ENCODE peak calls at places on chromosomes 12 and 14, in eight cellular contexts. One of them, this sample, is unnamed.

GRCh38 chr14:49134940-49135339 is 451.2 kb downstream of the RPS29 start:
- DNase-seq in GM23338: peak
- DNase-seq in activated B cell treated with CpG ODN at 0.5 μM for 24 hours: no peak
- DNase-seq in hepatocyte: no peak
- DNase-seq in neural crest cell: no peak
- DNase-seq in glutamatergic neuron: no peak
- DNase-seq in fibroblast of lung: no peak
- DNase-seq in WERI-Rb-1: peak
- DNase-seq in this sample: no peak

GRCh38 chr12:76029982-76030377 is 1.6 kb downstream of the PHLDA1 start:
- DNase-seq in fibroblast of lung: peak
- DNase-seq in hepatocyte: peak
- DNase-seq in activated B cell treated with CpG ODN at 0.5 μM for 24 hours: peak
- DNase-seq in WERI-Rb-1: no peak
- DNase-seq in neural crest cell: no peak
- DNase-seq in GM23338: peak
- DNase-seq in glutamatergic neuron: peak
- DNase-seq in this sample: peak

GRCh38 chr12:128076188-128076587 is 190.8 kb upstream of the TMEM132C start:
- DNase-seq in GM23338: no peak
- DNase-seq in activated B cell treated with CpG ODN at 0.5 μM for 24 hours: no peak
- DNase-seq in fibroblast of lung: peak
- DNase-seq in glutamatergic neuron: no peak
- DNase-seq in WERI-Rb-1: no peak
- DNase-seq in neural crest cell: no peak
- DNase-seq in hepatocyte: peak
- DNase-seq in this sample: no peak

GRCh38 chr12:121061831-121062230 is 22.8 kb upstream of the OASL start:
- DNase-seq in hepatocyte: no peak
- DNase-seq in fibroblast of lung: no peak
- DNase-seq in glutamatergic neuron: no peak
- DNase-seq in GM23338: no peak
- DNase-seq in neural crest cell: no peak
- DNase-seq in WERI-Rb-1: no peak
- DNase-seq in activated B cell treated with CpG ODN at 0.5 μM for 24 hours: no peak
- DNase-seq in this sample: no peak

GRCh38 chr14:89340782-89341181 is 76.3 kb downstream of the FOXN3 start:
- DNase-seq in glutamatergic neuron: no peak
- DNase-seq in WERI-Rb-1: no peak
- DNase-seq in hepatocyte: no peak
- DNase-seq in GM23338: no peak
- DNase-seq in neural crest cell: no peak
- DNase-seq in fibroblast of lung: no peak
- DNase-seq in activated B cell treated with CpG ODN at 0.5 μM for 24 hours: no peak
- DNase-seq in this sample: no peak

GRCh38 chr12:72925716-72926115 is 653.5 kb downstream of the TRHDE start:
- DNase-seq in activated B cell treated with CpG ODN at 0.5 μM for 24 hours: no peak
- DNase-seq in WERI-Rb-1: no peak
- DNase-seq in neural crest cell: no peak
- DNase-seq in GM23338: no peak
- DNase-seq in hepatocyte: no peak
- DNase-seq in glutamatergic neuron: no peak
- DNase-seq in fibroblast of lung: no peak
- DNase-seq in this sample: no peak

GRCh38 chr14:55107766-55108554 is 21.1 kb upstream of the LGALS3 start:
- DNase-seq in activated B cell treated with CpG ODN at 0.5 μM for 24 hours: no peak
- DNase-seq in hepatocyte: peak
- DNase-seq in glutamatergic neuron: peak
- DNase-seq in neural crest cell: no peak
- DNase-seq in fibroblast of lung: peak
- DNase-seq in WERI-Rb-1: no peak
- DNase-seq in GM23338: no peak
- DNase-seq in this sample: no peak

GRCh38 chr14:93543766-93544165 is 113.0 kb downstream of the UNC79 start:
- DNase-seq in activated B cell treated with CpG ODN at 0.5 μM for 24 hours: no peak
- DNase-seq in neural crest cell: no peak
- DNase-seq in GM23338: peak
- DNase-seq in WERI-Rb-1: no peak
- DNase-seq in fibroblast of lung: peak
- DNase-seq in hepatocyte: peak
- DNase-seq in glutamatergic neuron: no peak
- DNase-seq in this sample: no peak

GRCh38 chr12:80271770-80272169 is 172.3 kb upstream of the PTPRQ start:
- DNase-seq in neural crest cell: no peak
- DNase-seq in glutamatergic neuron: no peak
- DNase-seq in WERI-Rb-1: no peak
- DNase-seq in fibroblast of lung: peak
- DNase-seq in activated B cell treated with CpG ODN at 0.5 μM for 24 hours: no peak
- DNase-seq in GM23338: no peak
- DNase-seq in hepatocyte: no peak
- DNase-seq in this sample: no peak

GRCh38 chr14:23129759-23130316 is 10.8 kb upstream of the CEBPE start:
- DNase-seq in neural crest cell: no peak
- DNase-seq in GM23338: no peak
- DNase-seq in glutamatergic neuron: no peak
- DNase-seq in activated B cell treated with CpG ODN at 0.5 μM for 24 hours: no peak
- DNase-seq in hepatocyte: no peak
- DNase-seq in fibroblast of lung: no peak
- DNase-seq in WERI-Rb-1: no peak
- DNase-seq in this sample: no peak

GRCh38 chr14:73736842-73737241 is 22.7 kb upstream of the PNMA1 start:
- DNase-seq in activated B cell treated with CpG ODN at 0.5 μM for 24 hours: no peak
- DNase-seq in hepatocyte: peak
- DNase-seq in WERI-Rb-1: no peak
- DNase-seq in glutamatergic neuron: no peak
- DNase-seq in fibroblast of lung: no peak
- DNase-seq in GM23338: no peak
- DNase-seq in neural crest cell: no peak
- DNase-seq in this sample: no peak
- TF ChIP-seq CTCF in activated B cell treated with CpG ODN at 0.5 μM for 24 hours: no peak
- TF ChIP-seq CTCF in hepatocyte: no peak
- TF ChIP-seq CTCF in WERI-Rb-1: no peak
- TF ChIP-seq CTCF in glutamatergic neuron: no peak
- TF ChIP-seq CTCF in fibroblast of lung: no peak
- TF ChIP-seq CTCF in GM23338: no peak
- TF ChIP-seq CTCF in neural crest cell: no peak
- TF ChIP-seq CTCF in this sample: no peak

DNA sequence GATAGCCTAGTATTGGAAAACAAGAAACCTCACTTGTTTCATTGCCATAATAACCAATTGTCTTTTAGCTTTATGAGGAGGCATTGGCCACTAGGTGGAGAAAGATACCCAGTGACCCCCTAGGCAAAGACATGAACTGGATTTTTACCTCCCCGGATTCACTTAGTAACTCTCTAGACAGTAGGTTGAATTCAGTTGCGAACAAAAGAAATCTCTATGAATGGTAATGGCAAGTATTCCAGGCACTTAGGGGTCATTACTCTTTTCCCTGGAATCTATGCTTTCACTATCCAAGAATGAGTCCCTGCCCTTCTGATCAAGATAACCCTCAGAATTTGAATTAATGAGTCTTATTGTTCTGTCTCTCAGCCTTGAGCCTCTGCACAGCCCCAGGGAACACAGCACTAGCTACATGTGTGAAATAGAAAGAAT is 29.5 kb upstream of the RHOJ start:
- DNase-seq in neural crest cell: peak
- DNase-seq in WERI-Rb-1: peak
- DNase-seq in activated B cell treated with CpG ODN at 0.5 μM for 24 hours: no peak
- DNase-seq in fibroblast of lung: peak
- DNase-seq in GM23338: peak
- DNase-seq in glutamatergic neuron: no peak
- DNase-seq in hepatocyte: peak
- DNase-seq in this sample: peak
- TF ChIP-seq CTCF in neural crest cell: peak
- TF ChIP-seq CTCF in WERI-Rb-1: peak
- TF ChIP-seq CTCF in activated B cell treated with CpG ODN at 0.5 μM for 24 hours: no peak
- TF ChIP-seq CTCF in fibroblast of lung: peak
- TF ChIP-seq CTCF in GM23338: peak
- TF ChIP-seq CTCF in glutamatergic neuron: peak
- TF ChIP-seq CTCF in hepatocyte: peak
- TF ChIP-seq CTCF in this sample: peak

GRCh38 chr12:24244801-24245200 is 295.3 kb upstream of the SOX5 start:
- DNase-seq in hepatocyte: no peak
- DNase-seq in activated B cell treated with CpG ODN at 0.5 μM for 24 hours: no peak
- DNase-seq in GM23338: no peak
- DNase-seq in neural crest cell: no peak
- DNase-seq in WERI-Rb-1: no peak
- DNase-seq in fibroblast of lung: no peak
- DNase-seq in glutamatergic neuron: no peak
- DNase-seq in this sample: no peak
- TF ChIP-seq CTCF in hepatocyte: no peak
- TF ChIP-seq CTCF in activated B cell treated with CpG ODN at 0.5 μM for 24 hours: no peak
- TF ChIP-seq CTCF in GM23338: no peak
- TF ChIP-seq CTCF in neural crest cell: no peak
- TF ChIP-seq CTCF in WERI-Rb-1: no peak
- TF ChIP-seq CTCF in fibroblast of lung: no peak
- TF ChIP-seq CTCF in glutamatergic neuron: no peak
- TF ChIP-seq CTCF in this sample: no peak

GRCh38 chr14:103279129-103280025 is 54.7 kb upstream of the EIF5 start:
- DNase-seq in neural crest cell: no peak
- DNase-seq in hepatocyte: no peak
- DNase-seq in fibroblast of lung: no peak
- DNase-seq in WERI-Rb-1: no peak
- DNase-seq in activated B cell treated with CpG ODN at 0.5 μM for 24 hours: no peak
- DNase-seq in GM23338: peak
- DNase-seq in glutamatergic neuron: no peak
- DNase-seq in this sample: peak

GRCh38 chr14:103280278-103280917 is 53.6 kb upstream of the EIF5 start:
- DNase-seq in fibroblast of lung: no peak
- DNase-seq in WERI-Rb-1: no peak
- DNase-seq in neural crest cell: no peak
- DNase-seq in GM23338: no peak
- DNase-seq in hepatocyte: no peak
- DNase-seq in glutamatergic neuron: no peak
- DNase-seq in activated B cell treated with CpG ODN at 0.5 μM for 24 hours: no peak
- DNase-seq in this sample: no peak

GRCh38 chr14:103282932-103283331 is 51.1 kb upstream of the EIF5 start:
- DNase-seq in GM23338: no peak
- DNase-seq in hepatocyte: no peak
- DNase-seq in glutamatergic neuron: no peak
- DNase-seq in WERI-Rb-1: no peak
- DNase-seq in fibroblast of lung: no peak
- DNase-seq in activated B cell treated with CpG ODN at 0.5 μM for 24 hours: no peak
- DNase-seq in neural crest cell: no peak
- DNase-seq in this sample: no peak

GRCh38 chr14:103283916-103284315 is 50.1 kb upstream of the EIF5 start:
- DNase-seq in hepatocyte: no peak
- DNase-seq in GM23338: no peak
- DNase-seq in neural crest cell: no peak
- DNase-seq in glutamatergic neuron: no peak
- DNase-seq in fibroblast of lung: no peak
- DNase-seq in WERI-Rb-1: no peak
- DNase-seq in activated B cell treated with CpG ODN at 0.5 μM for 24 hours: no peak
- DNase-seq in this sample: no peak

DNA sequence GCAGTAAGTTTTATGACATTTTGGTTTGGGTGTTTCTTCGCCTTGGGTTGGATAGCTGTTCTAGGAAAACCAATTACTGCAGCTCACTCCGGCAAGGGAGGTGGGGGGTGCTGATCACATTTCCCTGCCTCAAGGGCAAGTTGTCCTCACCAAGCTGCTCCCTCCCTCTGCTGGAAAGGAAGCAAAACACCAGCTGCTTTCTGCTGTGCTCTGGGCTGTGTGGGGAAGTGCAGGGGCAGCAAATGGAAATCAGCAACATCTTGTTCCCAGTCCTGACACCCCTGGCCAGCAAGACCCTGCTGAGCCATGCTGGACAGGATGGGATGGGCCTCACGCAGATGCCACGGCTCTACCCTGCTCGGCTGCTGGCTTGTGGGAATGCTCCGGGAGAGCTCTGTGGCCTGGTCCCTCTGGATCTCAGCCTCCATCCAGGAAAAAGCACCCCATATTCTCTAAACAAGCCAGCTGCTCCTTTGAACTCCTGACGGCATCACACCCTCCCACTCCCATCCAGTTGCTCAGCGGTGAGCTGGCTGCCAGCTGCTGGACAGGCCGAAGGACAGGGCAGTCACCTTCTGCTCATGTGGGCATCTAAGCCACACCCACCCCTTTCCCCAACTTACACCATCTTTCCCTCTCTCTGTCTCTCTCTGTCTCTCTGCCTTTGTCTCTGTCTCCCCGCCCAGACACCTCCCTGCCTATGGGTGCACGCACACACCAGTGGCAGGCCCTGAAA is 52.4 kb upstream of the EIF5 start:
- DNase-seq in GM23338: peak
- DNase-seq in fibroblast of lung: peak
- DNase-seq in glutamatergic neuron: peak
- DNase-seq in hepatocyte: peak
- DNase-seq in activated B cell treated with CpG ODN at 0.5 μM for 24 hours: no peak
- DNase-seq in WERI-Rb-1: peak
- DNase-seq in neural crest cell: peak
- DNase-seq in this sample: peak
- TF ChIP-seq CTCF in GM23338: peak
- TF ChIP-seq CTCF in fibroblast of lung: peak
- TF ChIP-seq CTCF in glutamatergic neuron: no peak
- TF ChIP-seq CTCF in hepatocyte: peak
- TF ChIP-seq CTCF in activated B cell treated with CpG ODN at 0.5 μM for 24 hours: no peak
- TF ChIP-seq CTCF in WERI-Rb-1: peak
- TF ChIP-seq CTCF in neural crest cell: peak
- TF ChIP-seq CTCF in this sample: peak

DNA sequence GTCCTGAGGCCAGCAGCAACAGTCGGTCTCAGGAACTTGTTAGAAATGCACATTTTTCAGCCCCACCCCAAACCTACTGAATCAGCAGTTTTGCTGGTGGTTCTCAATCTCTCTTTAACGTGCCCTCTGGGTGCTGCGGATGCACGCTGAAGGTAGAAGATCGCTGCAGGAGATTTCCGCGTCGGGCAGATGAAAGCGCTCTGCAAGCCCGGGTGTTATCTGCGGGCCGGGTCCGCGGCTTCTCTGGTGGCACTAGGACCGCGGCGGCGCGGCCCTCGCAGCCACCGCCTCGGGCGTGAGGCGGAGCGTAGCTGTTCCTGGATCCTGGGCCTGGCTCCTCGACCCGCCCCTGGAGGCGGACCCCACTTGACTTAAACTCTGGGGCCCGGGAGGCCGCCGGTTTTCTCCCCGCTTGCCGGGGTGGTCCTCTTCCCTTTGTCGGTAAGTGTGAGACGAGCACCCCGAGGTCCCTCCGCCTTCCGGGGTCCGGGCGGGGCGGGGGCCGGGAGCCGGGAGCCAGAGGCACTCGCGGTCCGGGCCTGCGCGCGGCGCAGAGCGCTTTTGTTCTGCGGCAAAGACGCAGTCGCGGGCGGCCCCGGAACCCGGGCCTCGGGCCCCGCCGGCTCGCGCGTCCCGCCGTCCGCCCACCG is at the start of gene RESF1:
- DNase-seq in activated B cell treated with CpG ODN at 0.5 μM for 24 hours: peak
- DNase-seq in glutamatergic neuron: peak
- DNase-seq in WERI-Rb-1: peak
- DNase-seq in hepatocyte: peak
- DNase-seq in neural crest cell: peak
- DNase-seq in GM23338: peak
- DNase-seq in fibroblast of lung: peak
- DNase-seq in this sample: peak
- TF ChIP-seq CTCF in activated B cell treated with CpG ODN at 0.5 μM for 24 hours: no peak
- TF ChIP-seq CTCF in glutamatergic neuron: no peak
- TF ChIP-seq CTCF in WERI-Rb-1: no peak
- TF ChIP-seq CTCF in hepatocyte: no peak
- TF ChIP-seq CTCF in neural crest cell: no peak
- TF ChIP-seq CTCF in GM23338: no peak
- TF ChIP-seq CTCF in fibroblast of lung: no peak
- TF ChIP-seq CTCF in this sample: no peak

GRCh38 chr12:64884164-64884542 is 59.7 kb downstream of the TBC1D30 start:
- DNase-seq in GM23338: no peak
- DNase-seq in activated B cell treated with CpG ODN at 0.5 μM for 24 hours: no peak
- DNase-seq in glutamatergic neuron: no peak
- DNase-seq in hepatocyte: no peak
- DNase-seq in fibroblast of lung: no peak
- DNase-seq in WERI-Rb-1: no peak
- DNase-seq in neural crest cell: no peak
- DNase-seq in this sample: no peak
- TF ChIP-seq CTCF in GM23338: no peak
- TF ChIP-seq CTCF in activated B cell treated with CpG ODN at 0.5 μM for 24 hours: no peak
- TF ChIP-seq CTCF in glutamatergic neuron: no peak
- TF ChIP-seq CTCF in hepatocyte: no peak
- TF ChIP-seq CTCF in fibroblast of lung: no peak
- TF ChIP-seq CTCF in WERI-Rb-1: no peak
- TF ChIP-seq CTCF in neural crest cell: no peak
- TF ChIP-seq CTCF in this sample: no peak